ENCODE peak calls at places on chromosomes 13 and 19, in five cellular contexts. Y, B, U, S and V are unnamed samples.

GRCh38 chr19:995051-995827 is 5.0 kb upstream of the GRIN3B start:
- DNase-seq in Y (no peak), B (no peak), U (peak), S (no peak), V (peak)

GRCh38 chr19:54390942-54391577 is 24.2 kb upstream of the TTYH1 start:
- DNase-seq in Y (peak), B (no peak), U (peak), S (peak), V (peak)

GRCh38 chr13:46202188-46202795 is 9.4 kb upstream of the LRRC63 start:
- DNase-seq in Y (no peak), B (no peak), U (peak), S (no peak), V (no peak)

GRCh38 chr19:517721-518136 is 10.4 kb downstream of the TPGS1 start:
- DNase-seq in Y (no peak), B (no peak), U (no peak), S (no peak), V (no peak)

GRCh38 chr19:54795763-54796162 is 7.6 kb upstream of the KIR2DL4 start:
- DNase-seq in Y (no peak), B (no peak), U (no peak), S (no peak), V (no peak)

GRCh38 chr13:93151277-93151676 is 75.3 kb upstream of the GPC6 start:
- DNase-seq in Y (peak), B (no peak), U (no peak), S (no peak), V (no peak)

GRCh38 chr13:93226623-93227279 is at the start of gene GPC6:
- DNase-seq in Y (peak), B (no peak), U (no peak), S (no peak), V (peak)

GRCh38 chr13:112056739-112057433 is 10.1 kb upstream of the SOX1 start:
- DNase-seq in Y (no peak), B (no peak), U (no peak), S (no peak), V (peak)

GRCh38 chr19:10390652-10391286 is 10.4 kb upstream of the TYK2 start:
- DNase-seq in Y (peak), B (peak), U (peak), S (peak), V (peak)

GRCh38 chr19:33488826-33489225 is 32.8 kb downstream of the PEPD start:
- DNase-seq in Y (no peak), B (no peak), U (no peak), S (no peak), V (no peak)

GRCh38 chr13:57286511-57287098 is 119.6 kb downstream of the PRR20E start:
- DNase-seq in Y (no peak), B (peak), U (no peak), S (no peak), V (peak)

GRCh38 chr13:23378009-23378632 is 55.4 kb downstream of the SACS start:
- DNase-seq in Y (peak), B (no peak), U (peak), S (peak), V (no peak)

GRCh38 chr13:76879876-76880270 is 6.3 kb downstream of the KCTD12 start:
- DNase-seq in Y (no peak), B (no peak), U (no peak), S (no peak), V (no peak)

GRCh38 chr13:51905787-51906186 is 44.0 kb downstream of the CCDC70 start:
- DNase-seq in Y (no peak), B (no peak), U (no peak), S (no peak), V (no peak)

GRCh38 chr13:39596685-39597084 is 6.3 kb downstream of the LHFPL6 start:
- DNase-seq in Y (no peak), B (no peak), U (no peak), S (no peak), V (no peak)

GRCh38 chr19:3249408-3249807 is 24.9 kb downstream of the CELF5 start:
- DNase-seq in Y (no peak), B (no peak), U (peak), S (no peak), V (no peak)

GRCh38 chr13:30520571-30520970 is 54.8 kb upstream of the HMGB1 start:
- DNase-seq in Y (peak), B (no peak), U (no peak), S (no peak), V (no peak)

GRCh38 chr19:55602104-55603001 is 2.3 kb downstream of the ZNF524 start:
- DNase-seq in Y (no peak), B (peak), U (no peak), S (no peak), V (no peak)

GRCh38 chr13:95128045-95128643 is 173.1 kb downstream of the ABCC4 start:
- DNase-seq in Y (no peak), B (no peak), U (no peak), S (no peak), V (peak)

GRCh38 chr13:68719815-68720214 is 1387.8 kb upstream of the ATXN8OS start:
- DNase-seq in Y (no peak), B (no peak), U (no peak), S (no peak), V (no peak)

GRCh38 chr19:50723069-50723468 is at the start of gene CLEC11A:
- DNase-seq in Y (peak), B (peak), U (no peak), S (no peak), V (no peak)

GRCh38 chr13:42215578-42216421 is 56.2 kb upstream of the AKAP11 start:
- DNase-seq in Y (peak), B (no peak), U (peak), S (no peak), V (peak)

GRCh38 chr19:7961930-7962626 is 18.6 kb upstream of the TIMM44 start:
- DNase-seq in Y (no peak), B (no peak), U (no peak), S (no peak), V (no peak)

GRCh38 chr13:51849145-51850101 is 4.4 kb upstream of the TMEM272 start:
- DNase-seq in Y (peak), B (peak), U (peak), S (peak), V (no peak)

GRCh38 chr19:16418597-16418962 is 53.2 kb downstream of the EPS15L1 start:
- DNase-seq in Y (no peak), B (no peak), U (no peak), S (no peak), V (no peak)

GRCh38 chr19:17716309-17716929 is 2.9 kb upstream of the MAP1S start:
- DNase-seq in Y (no peak), B (no peak), U (no peak), S (no peak), V (no peak)

GRCh38 chr13:32381539-32381938 is 46.4 kb downstream of the N4BP2L1 start:
- DNase-seq in Y (peak), B (no peak), U (peak), S (peak), V (peak)

GRCh38 chr13:92158335-92158734 is 759.9 kb downstream of the GPC5 start:
- DNase-seq in Y (peak), B (no peak), U (no peak), S (no peak), V (no peak)

GRCh38 chr19:2782357-2782935 is 627 bp downstream of the SGTA start:
- DNase-seq in Y (peak), B (no peak), U (no peak), S (no peak), V (no peak)

GRCh38 chr13:114149774-114150740 is 17.6 kb upstream of the RASA3 start:
- DNase-seq in Y (no peak), B (no peak), U (no peak), S (no peak), V (peak)

GRCh38 chr19:3605770-3606169 is 905 bp downstream of the TBXA2R start:
- DNase-seq in Y (no peak), B (no peak), U (no peak), S (no peak), V (no peak)

GRCh38 chr19:38252935-38253691 is 3.1 kb downstream of the PPP1R14A start:
- DNase-seq in Y (no peak), B (peak), U (no peak), S (no peak), V (no peak)

GRCh38 chr19:5968431-5969373 is 9.2 kb downstream of the RANBP3 start:
- DNase-seq in Y (no peak), B (no peak), U (no peak), S (no peak), V (peak)

GRCh38 chr13:41668130-41668757 is 210.9 kb downstream of the RGCC start:
- DNase-seq in Y (peak), B (no peak), U (peak), S (peak), V (peak)

GRCh38 chr13:28528388-28528787 is 33.5 kb upstream of the FLT1 start:
- DNase-seq in Y (no peak), B (no peak), U (no peak), S (no peak), V (no peak)